ENCODE peak calls at places on chromosomes 2 and 18, in seven cellular contexts. K, P, L, D, Y, R and O are unnamed samples.

GRCh38 chr2:188503975-188504374 is 212.3 kb downstream of the GULP1 start:
- DNase-seq in K (no peak), Y (no peak), L (no peak), D (no peak), P (no peak), R (no peak), O (no peak)

GRCh38 chr18:2952605-2953004 is 60.3 kb downstream of the LPIN2 start:
- DNase-seq in D (no peak), P (no peak), R (no peak), K (no peak), Y (no peak), L (no peak), O (no peak)

GRCh38 chr2:144259332-144259731 is 260.6 kb downstream of the ZEB2 start:
- DNase-seq in K (no peak), P (no peak), D (no peak), Y (no peak), R (peak), L (no peak), O (no peak)

GRCh38 chr18:27185025-27185763 is at the start of gene CHST9:
- DNase-seq in Y (peak), D (no peak), L (peak), K (no peak), P (no peak), R (no peak), O (no peak)

GRCh38 chr2:1864981-1865421 is 120.7 kb upstream of the PXDN start:
- DNase-seq in R (no peak), P (no peak), K (no peak), L (peak), D (no peak), Y (no peak), O (no peak)

GRCh38 chr2:35035883-35036282 is 1319.7 kb upstream of the CRIM1 start:
- DNase-seq in P (no peak), R (no peak), Y (no peak), D (no peak), L (no peak), K (no peak), O (no peak)

GRCh38 chr18:3867252-3867651 is 417.3 kb downstream of the TGIF1 start:
- DNase-seq in P (no peak), K (no peak), D (no peak), Y (no peak), L (no peak), R (no peak), O (no peak)

GRCh38 chr2:33378551-33379220 is 97.8 kb upstream of the RASGRP3 start:
- DNase-seq in R (no peak), P (no peak), D (no peak), K (no peak), Y (no peak), L (no peak), O (no peak)

GRCh38 chr2:42492691-42493467 is 903 bp downstream of the KCNG3 start:
- DNase-seq in Y (peak), D (peak), P (no peak), K (peak), R (no peak), L (peak), O (no peak)

GRCh38 chr18:2223394-2223793 is 347.9 kb downstream of the METTL4 start:
- DNase-seq in L (no peak), Y (no peak), P (no peak), R (peak), D (no peak), K (no peak), O (no peak)

GRCh38 chr2:168030862-168031624 is 216.4 kb downstream of the STK39 start:
- DNase-seq in D (no peak), R (peak), Y (no peak), P (no peak), L (no peak), K (no peak), O (no peak)

GRCh38 chr2:11339508-11340083 is 4.8 kb downstream of the ROCK2 start:
- DNase-seq in K (no peak), R (no peak), P (no peak), L (no peak), Y (no peak), D (no peak), O (no peak)

GRCh38 chr2:225270861-225271260 is 128.6 kb upstream of the NYAP2 start:
- DNase-seq in D (no peak), L (no peak), R (peak), P (no peak), Y (peak), K (peak), O (peak)

GRCh38 chr18:79879566-79879965 is 71.9 kb downstream of the SLC66A2 start:
- DNase-seq in L (no peak), D (no peak), P (no peak), R (no peak), K (no peak), Y (no peak), O (no peak)

GRCh38 chr2:219297766-219298456 is 11.3 kb downstream of the PTPRN start:
- DNase-seq in R (no peak), Y (no peak), L (no peak), P (no peak), D (no peak), K (no peak), O (no peak)

GRCh38 chr18:1371724-1372123 is 467.1 kb downstream of the ADCYAP1 start:
- DNase-seq in Y (no peak), P (no peak), L (no peak), R (no peak), K (no peak), D (no peak), O (no peak)

GRCh38 chr2:166351319-166351718 is 24.4 kb downstream of the SCN9A start:
- DNase-seq in R (no peak), D (no peak), Y (no peak), L (no peak), P (no peak), K (no peak), O (no peak)

GRCh38 chr2:45743531-45744391 is 92.3 kb downstream of the PRKCE start:
- DNase-seq in R (no peak), K (no peak), P (no peak), L (no peak), Y (no peak), D (no peak), O (no peak)

GRCh38 chr2:114661926-114662670 is 219.7 kb downstream of the DPP10 start:
- DNase-seq in D (no peak), L (peak), Y (peak), R (no peak), P (no peak), K (peak), O (no peak)

GRCh38 chr18:9994701-9995100 is 80.9 kb downstream of the VAPA start:
- DNase-seq in P (no peak), L (no peak), R (no peak), D (no peak), Y (no peak), K (no peak), O (no peak)

GRCh38 chr2:38213619-38214018 is 137.7 kb upstream of the CYP1B1 start:
- DNase-seq in Y (no peak), K (no peak), P (no peak), R (no peak), D (no peak), L (no peak), O (no peak)

GRCh38 chr2:167406558-167406957 is 518.3 kb downstream of the XIRP2 start:
- DNase-seq in P (no peak), R (no peak), Y (no peak), K (no peak), D (no peak), L (peak), O (no peak)

GRCh38 chr18:23257686-23258565 is 122.6 kb downstream of the CABLES1 start:
- DNase-seq in D (no peak), P (no peak), R (peak), K (no peak), Y (no peak), L (no peak), O (no peak)

GRCh38 chr18:55763298-55763697 is 175.3 kb upstream of the TCF4 start:
- DNase-seq in P (no peak), K (no peak), R (peak), Y (no peak), L (no peak), D (no peak), O (no peak)

GRCh38 chr18:12857215-12857924 is 26.7 kb downstream of the PTPN2 start:
- DNase-seq in D (no peak), R (no peak), Y (no peak), P (no peak), L (no peak), K (no peak), O (peak)